ENCODE peak calls at places on chromosomes 4 and X, in nine cellular contexts. I, Q, F, D, R, K, V, U and L are unnamed samples.

GRCh38 chr4:176902710-176903323 is 110.1 kb upstream of the VEGFC start:
- DNase-seq in I (no peak), Q (no peak), F (no peak), D (peak; percentile 48), R (no peak), K (no peak), V (peak; percentile 95), U (no peak), L (peak; percentile 28)

GRCh38 chr4:174154455-174154854 is 129.0 kb downstream of the FBXO8 start:
- DNase-seq in I (no peak), Q (no peak), F (peak; percentile 42), D (no peak), R (no peak), K (peak; percentile 13), V (peak; percentile 47), U (no peak), L (no peak)

GRCh38 chrX:103248553-103248952 is 6.4 kb downstream of the TCEAL8 start:
- DNase-seq in I (no peak), Q (no peak), F (no peak), D (peak; percentile 25), R (no peak), K (no peak), V (peak; percentile 7), U (no peak), L (peak; percentile 27)

GRCh38 chr4:56129431-56129861 is 180.7 kb downstream of the CEP135 start:
- DNase-seq in I (peak; percentile 22), Q (peak; percentile 87), F (peak; percentile 63), D (no peak), R (no peak), K (no peak), V (peak; percentile 49), U (no peak), L (no peak)

GRCh38 chrX:14039344-14039743 is 9.7 kb upstream of the GEMIN8 start:
- DNase-seq in I (no peak), Q (peak; percentile 66), F (peak; percentile 62), D (peak; percentile 44), R (peak; percentile 40), K (no peak), V (peak; percentile 10), U (no peak), L (peak; percentile 53)

GRCh38 chr4:111854494-111855087 is 290.7 kb upstream of the FAM241A start:
- DNase-seq in I (peak; percentile 14), Q (peak; percentile 58), F (peak; percentile 49), D (no peak), R (no peak), K (no peak), V (peak; percentile 19), U (no peak), L (peak; percentile 4)

GRCh38 chr4:24470681-24471622 is 113.4 kb downstream of the DHX15 start:
- DNase-seq in I (no peak), Q (peak; percentile 78), F (peak; percentile 66), D (peak; percentile 78), R (no peak), K (peak; percentile 28), V (peak; percentile 64), U (peak; percentile 66), L (peak; percentile 80)

GRCh38 chr4:53365121-53365485 is 758 bp downstream of the SCFD2 start:
- DNase-seq in I (no peak), Q (no peak), F (peak; percentile 18), D (peak; percentile 39), R (no peak), K (no peak), V (peak; percentile 29), U (no peak), L (no peak)

GRCh38 chrX:131821945-131822622 is 201.0 kb upstream of the STK26 start:
- DNase-seq in I (no peak), Q (no peak), F (no peak), D (no peak), R (no peak), K (peak; percentile 73), V (peak; percentile 66), U (no peak), L (peak; percentile 43)

GRCh38 chr4:71188197-71188625 is 150.6 kb upstream of the SLC4A4 start:
- DNase-seq in I (no peak), Q (peak; percentile 70), F (no peak), D (no peak), R (no peak), K (no peak), V (no peak), U (no peak), L (no peak)

GRCh38 chr4:54440394-54441223 is 211.5 kb downstream of the PDGFRA start:
- DNase-seq in I (no peak), Q (peak; percentile 60), F (peak; percentile 44), D (peak; percentile 37), R (no peak), K (no peak), V (peak; percentile 20), U (no peak), L (peak; percentile 17)

GRCh38 chr4:125741825-125742452 is 427.2 kb downstream of the FAT4 start:
- DNase-seq in I (no peak), Q (no peak), F (peak; percentile 17), D (no peak), R (no peak), K (no peak), V (peak; percentile 32), U (no peak), L (peak; percentile 28)

GRCh38 chr4:153151535-153152452 is 52.4 kb upstream of the TRIM2 start:
- DNase-seq in I (no peak), Q (peak; percentile 96), F (peak; percentile 92), D (peak; percentile 66), R (no peak), K (peak; percentile 34), V (peak; percentile 67), U (no peak), L (peak; percentile 50)

GRCh38 chr4:74123065-74123728 is 24.2 kb upstream of the CXCL2 start:
- DNase-seq in I (peak; percentile 62), Q (no peak), F (peak; percentile 43), D (no peak), R (no peak), K (no peak), V (no peak), U (peak; percentile 74), L (no peak)

GRCh38 chr4:119041951-119042560 is 93.6 kb upstream of the MYOZ2 start:
- DNase-seq in I (peak; percentile 81), Q (peak; percentile 83), F (peak; percentile 84), D (peak; percentile 63), R (peak; percentile 27), K (peak; percentile 35), V (peak; percentile 66), U (peak; percentile 75), L (peak; percentile 67)

DNA sequence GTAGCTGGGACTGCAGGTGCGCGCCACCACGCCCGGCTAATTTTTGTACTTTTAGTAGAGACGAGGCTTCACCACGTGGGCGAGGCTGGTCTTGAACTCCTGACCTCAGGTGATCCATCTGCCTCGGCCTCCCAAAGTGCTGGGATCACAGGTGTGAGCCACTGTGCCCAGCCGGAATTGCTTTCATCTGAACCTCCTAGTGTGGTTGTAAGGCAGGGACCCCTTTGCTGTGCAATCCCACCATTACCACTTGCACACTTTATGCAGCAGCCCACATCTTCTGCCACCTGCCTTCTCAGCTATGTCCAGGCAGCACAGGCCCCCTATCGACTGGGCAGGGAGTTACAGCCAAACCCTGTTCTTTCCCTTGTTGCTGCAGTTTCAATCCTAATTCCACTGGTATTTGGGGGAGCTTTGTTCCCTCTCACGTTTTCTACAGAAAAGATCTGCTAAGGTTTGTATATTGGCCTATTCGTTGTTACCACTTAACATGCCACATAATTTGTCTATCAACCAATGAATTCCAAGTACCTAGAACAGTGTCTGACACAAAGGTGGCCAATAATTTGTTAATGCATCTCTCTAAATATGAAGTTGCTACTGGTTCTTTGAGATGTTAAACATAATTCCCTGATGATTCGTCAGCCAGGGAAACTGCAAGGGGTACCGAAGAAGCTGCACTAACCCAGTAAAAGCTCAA is 6.5 kb downstream of the RPL39 start:
- DNase-seq in I (no peak), Q (peak; percentile 74), F (no peak), D (peak; percentile 44), R (peak; percentile 30), K (no peak), V (peak; percentile 11), U (no peak), L (no peak)
- TF ChIP-seq CTCF in I (peak; percentile 38), Q (peak; percentile 63), F (peak; percentile 6), D (peak; percentile 57), R (peak; percentile 41), K (no peak), V (peak; percentile 61), U (no peak), L (peak; percentile 70)

GRCh38 chrX:38341442-38341841 is 11.0 kb upstream of the OTC start:
- DNase-seq in I (no peak), Q (no peak), F (no peak), D (no peak), R (no peak), K (no peak), V (no peak), U (no peak), L (no peak)
- TF ChIP-seq CTCF in I (no peak), Q (no peak), F (no peak), D (no peak), R (no peak), K (no peak), V (no peak), U (no peak), L (no peak)

GRCh38 chr4:122195718-122196117 is 43.6 kb downstream of the BLTP1 start:
- DNase-seq in I (no peak), Q (no peak), F (no peak), D (no peak), R (no peak), K (no peak), V (no peak), U (no peak), L (no peak)
- TF ChIP-seq CTCF in I (no peak), Q (no peak), F (no peak), D (no peak), R (no peak), K (no peak), V (no peak), U (no peak), L (no peak)

DNA sequence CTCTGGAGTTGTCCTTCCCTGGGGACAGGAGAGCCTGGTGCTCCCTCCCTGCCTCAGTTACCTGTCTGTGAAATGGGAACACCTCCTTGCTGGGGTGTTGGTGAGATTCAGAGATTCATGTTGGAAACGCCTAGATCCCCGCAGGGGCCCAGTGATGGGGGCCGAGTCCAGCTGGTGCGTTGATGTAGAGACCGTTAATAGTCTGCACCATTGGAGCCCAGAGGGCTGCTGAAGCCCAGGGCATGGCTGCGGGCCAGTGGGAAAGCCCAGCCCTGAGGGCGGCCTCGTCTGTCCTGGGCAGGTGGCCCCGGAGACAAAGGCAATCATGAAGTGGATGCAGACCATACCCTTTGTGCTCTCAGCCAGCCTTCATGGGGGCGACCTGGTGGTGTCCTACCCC is 14.4 kb downstream of the CPZ start:
- DNase-seq in I (no peak), Q (no peak), F (no peak), D (no peak), R (no peak), K (no peak), V (no peak), U (no peak), L (no peak)
- TF ChIP-seq CTCF in I (no peak), Q (no peak), F (no peak), D (no peak), R (no peak), K (no peak), V (no peak), U (no peak), L (no peak)